ENCODE peak calls at places on chromosome 11, in five cellular contexts. A is GM19239, V is Calu3, C is H9, L is skeletal muscle cell. H is an unnamed sample.

GRCh38 chr11:20022363-20023081 is 137.8 kb downstream of the DBX1 start:
- DNase-seq in A (no peak), V (peak; percentile 9), C (peak; percentile 80), L (peak; percentile 63), H (no peak)

GRCh38 chr11:7967097-7967496 is 1.9 kb upstream of the NLRP10 start:
- DNase-seq in A (no peak), V (no peak), C (no peak), L (no peak), H (no peak)

GRCh38 chr11:118139578-118139977 is 13.0 kb downstream of the SCN4B start:
- DNase-seq in A (no peak), V (no peak), C (no peak), L (no peak), H (no peak)

GRCh38 chr11:19972091-19972490 is 188.2 kb downstream of the DBX1 start:
- DNase-seq in A (no peak), V (no peak), C (no peak), L (no peak), H (no peak)

GRCh38 chr11:95415837-95416288 is 184.9 kb upstream of the SESN3 start:
- DNase-seq in A (no peak), V (no peak), C (no peak), L (no peak), H (no peak)

GRCh38 chr11:95576149-95576851 is 213.3 kb downstream of the FAM76B start:
- DNase-seq in A (no peak), V (no peak), C (no peak), L (no peak), H (no peak)

GRCh38 chr11:59144579-59145345 is 2.1 kb downstream of the FAM111A start:
- DNase-seq in A (peak; percentile 57), V (peak; percentile 88), C (peak; percentile 92), L (peak; percentile 29), H (no peak)

GRCh38 chr11:34266987-34267386 is 90.8 kb downstream of the ABTB2 start:
- DNase-seq in A (no peak), V (no peak), C (no peak), L (no peak), H (no peak)

GRCh38 chr11:129814244-129814992 is 1.2 kb upstream of the TMEM45B start:
- DNase-seq in A (no peak), V (no peak), C (no peak), L (no peak), H (no peak)

GRCh38 chr11:69356703-69357457 is 62.9 kb downstream of the MYEOV start:
- DNase-seq in A (no peak), V (no peak), C (peak; percentile 14), L (no peak), H (no peak)

GRCh38 chr11:118230088-118230487 is 5.3 kb upstream of the JAML start:
- DNase-seq in A (no peak), V (no peak), C (no peak), L (no peak), H (no peak)

GRCh38 chr11:85749884-85750283 is 61.1 kb downstream of the SYTL2 start:
- DNase-seq in A (no peak), V (no peak), C (no peak), L (no peak), H (no peak)

GRCh38 chr11:34302046-34302921 is 55.5 kb downstream of the ABTB2 start:
- DNase-seq in A (no peak), V (peak; percentile 12), C (no peak), L (peak; percentile 93), H (peak; percentile 78)

GRCh38 chr11:2095198-2095520 is 44.0 kb downstream of the IGF2 start:
- DNase-seq in A (no peak), V (no peak), C (no peak), L (no peak), H (no peak)

GRCh38 chr11:72391638-72392423 is 42.5 kb downstream of the CLPB start:
- DNase-seq in A (peak; percentile 58), V (no peak), C (no peak), L (no peak), H (no peak)

GRCh38 chr11:105829084-105829483 is 193.0 kb downstream of the MSANTD4 start:
- DNase-seq in A (peak; percentile 9), V (no peak), C (no peak), L (no peak), H (no peak)

GRCh38 chr11:134312807-134313206 is 19.0 kb upstream of the GLB1L2 start:
- DNase-seq in A (no peak), V (no peak), C (no peak), L (no peak), H (no peak)

GRCh38 chr11:36683823-36684222 is 85.8 kb upstream of the RAG2 start:
- DNase-seq in A (no peak), V (no peak), C (no peak), L (no peak), H (no peak)